ENCODE peak calls at places on chromosomes 1 and 21, in eight cellular contexts. P, Z, E, G, F, H, I and A are unnamed samples.

GRCh38 chr1:245969274-245969673 is 537.8 kb downstream of the SMYD3 start:
- DNase-seq in P (no peak), Z (no peak), E (peak), G (no peak), F (no peak), H (peak), I (no peak), A (no peak)

GRCh38 chr1:85062425-85063026 is 14.2 kb upstream of the MCOLN3 start:
- DNase-seq in P (no peak), Z (no peak), E (no peak), G (no peak), F (no peak), H (no peak), I (no peak), A (no peak)

GRCh38 chr1:165936542-165936941 is 109.1 kb downstream of the UCK2 start:
- DNase-seq in P (no peak), Z (no peak), E (peak), G (no peak), F (no peak), H (no peak), I (no peak), A (no peak)

GRCh38 chr1:9589719-9590157 is 1.0 kb downstream of the TMEM201 start:
- DNase-seq in P (no peak), Z (no peak), E (peak), G (no peak), F (no peak), H (no peak), I (no peak), A (no peak)

GRCh38 chr1:109786531-109787021 is 22.9 kb upstream of the EPS8L3 start:
- DNase-seq in P (peak), Z (peak), E (no peak), G (no peak), F (no peak), H (no peak), I (peak), A (peak)

GRCh38 chr1:38786040-38786436 is 73.5 kb downstream of the RRAGC start:
- DNase-seq in P (no peak), Z (no peak), E (no peak), G (no peak), F (no peak), H (no peak), I (no peak), A (no peak)

GRCh38 chr1:117681093-117681950 is 75.5 kb downstream of the TENT5C start:
- DNase-seq in P (no peak), Z (no peak), E (no peak), G (no peak), F (peak), H (no peak), I (no peak), A (no peak)

GRCh38 chr1:37945743-37946702 is 830 bp downstream of the INPP5B start:
- DNase-seq in P (peak), Z (peak), E (peak), G (peak), F (no peak), H (peak), I (peak), A (peak)

GRCh38 chr1:94998128-94998527 is 71.2 kb upstream of the CNN3 start:
- DNase-seq in P (no peak), Z (no peak), E (no peak), G (no peak), F (no peak), H (no peak), I (no peak), A (no peak)

GRCh38 chr1:154883919-154884867 is 14.1 kb upstream of the KCNN3 start:
- DNase-seq in P (no peak), Z (no peak), E (no peak), G (no peak), F (peak), H (no peak), I (no peak), A (no peak)

GRCh38 chr1:18583326-18583941 is 47.2 kb upstream of the PAX7 start:
- DNase-seq in P (peak), Z (peak), E (no peak), G (no peak), F (no peak), H (no peak), I (no peak), A (no peak)

GRCh38 chr1:116147972-116148371 is 36.8 kb downstream of the MAB21L3 start:
- DNase-seq in P (no peak), Z (no peak), E (peak), G (no peak), F (peak), H (no peak), I (no peak), A (no peak)

GRCh38 chr21:35399002-35399401 is 349.9 kb upstream of the RUNX1 start:
- DNase-seq in P (no peak), Z (no peak), E (peak), G (no peak), F (no peak), H (no peak), I (no peak), A (no peak)

GRCh38 chr1:34825455-34826081 is 32.8 kb downstream of the GJA4 start:
- DNase-seq in P (peak), Z (peak), E (no peak), G (no peak), F (no peak), H (no peak), I (peak), A (no peak)

GRCh38 chr1:48776400-48777218 is at the start of gene BEND5:
- DNase-seq in P (peak), Z (peak), E (peak), G (no peak), F (no peak), H (peak), I (peak), A (peak)

GRCh38 chr1:205274041-205274691 is 46.4 kb downstream of the TMCC2 start:
- DNase-seq in P (no peak), Z (no peak), E (no peak), G (no peak), F (no peak), H (no peak), I (no peak), A (no peak)

GRCh38 chr1:62601412-62601971 is 4.2 kb downstream of the ANGPTL3 start:
- DNase-seq in P (no peak), Z (no peak), E (peak), G (no peak), F (no peak), H (peak), I (no peak), A (no peak)

GRCh38 chr1:6101826-6102225 is 56.1 kb downstream of the KCNAB2 start:
- DNase-seq in P (no peak), Z (no peak), E (no peak), G (no peak), F (no peak), H (no peak), I (peak), A (no peak)

GRCh38 chr1:198876371-198876871 is 237.6 kb downstream of the PTPRC start:
- DNase-seq in P (no peak), Z (no peak), E (peak), G (no peak), F (no peak), H (no peak), I (no peak), A (no peak)

GRCh38 chr1:92754000-92754787 is 30.7 kb downstream of the EVI5 start:
- DNase-seq in P (no peak), Z (no peak), E (peak), G (no peak), F (no peak), H (peak), I (no peak), A (no peak)

GRCh38 chr1:36516372-36517018 is 33.8 kb upstream of the CSF3R start:
- DNase-seq in P (peak), Z (peak), E (peak), G (no peak), F (no peak), H (no peak), I (peak), A (no peak)

GRCh38 chr1:53710584-53710983 is 28.4 kb downstream of the GLIS1 start:
- DNase-seq in P (no peak), Z (no peak), E (no peak), G (no peak), F (no peak), H (no peak), I (no peak), A (no peak)

GRCh38 chr1:59705849-59706599 is 108.7 kb upstream of the HOOK1 start:
- DNase-seq in P (no peak), Z (no peak), E (peak), G (no peak), F (no peak), H (peak), I (no peak), A (peak)

GRCh38 chr1:210739627-210740026 is 394.3 kb downstream of the KCNH1 start:
- DNase-seq in P (no peak), Z (no peak), E (peak), G (no peak), F (no peak), H (no peak), I (no peak), A (no peak)

GRCh38 chr1:111030590-111030989 is 66.9 kb upstream of the LRIF1 start:
- DNase-seq in P (no peak), Z (no peak), E (peak), G (no peak), F (no peak), H (peak), I (no peak), A (no peak)

GRCh38 chr1:174830019-174830418 is 169.7 kb upstream of the CACYBP start:
- DNase-seq in P (no peak), Z (no peak), E (no peak), G (no peak), F (no peak), H (no peak), I (no peak), A (no peak)

GRCh38 chr1:53600486-53600885 is 138.5 kb downstream of the GLIS1 start:
- DNase-seq in P (no peak), Z (no peak), E (no peak), G (no peak), F (no peak), H (no peak), I (no peak), A (no peak)

GRCh38 chr1:212686591-212686990 is 13.0 kb downstream of the BATF3 start:
- DNase-seq in P (no peak), Z (no peak), E (no peak), G (no peak), F (no peak), H (no peak), I (no peak), A (no peak)

GRCh38 chr1:193658711-193659110 is 472.3 kb upstream of the B3GALT2 start:
- DNase-seq in P (no peak), Z (no peak), E (no peak), G (no peak), F (no peak), H (no peak), I (no peak), A (no peak)

GRCh38 chr1:82646336-82646735 is 845.6 kb downstream of the ADGRL2 start:
- DNase-seq in P (no peak), Z (no peak), E (no peak), G (no peak), F (no peak), H (no peak), I (no peak), A (no peak)

GRCh38 chr1:247102381-247102780 is 1.8 kb downstream of the ZNF669 start:
- DNase-seq in P (no peak), Z (no peak), E (peak), G (no peak), F (no peak), H (no peak), I (no peak), A (no peak)
- H3K4me3 ChIP-seq in P (no peak), Z (no peak), E (no peak), G (no peak), F (no peak), H (peak), I (no peak), A (no peak)

DNA sequence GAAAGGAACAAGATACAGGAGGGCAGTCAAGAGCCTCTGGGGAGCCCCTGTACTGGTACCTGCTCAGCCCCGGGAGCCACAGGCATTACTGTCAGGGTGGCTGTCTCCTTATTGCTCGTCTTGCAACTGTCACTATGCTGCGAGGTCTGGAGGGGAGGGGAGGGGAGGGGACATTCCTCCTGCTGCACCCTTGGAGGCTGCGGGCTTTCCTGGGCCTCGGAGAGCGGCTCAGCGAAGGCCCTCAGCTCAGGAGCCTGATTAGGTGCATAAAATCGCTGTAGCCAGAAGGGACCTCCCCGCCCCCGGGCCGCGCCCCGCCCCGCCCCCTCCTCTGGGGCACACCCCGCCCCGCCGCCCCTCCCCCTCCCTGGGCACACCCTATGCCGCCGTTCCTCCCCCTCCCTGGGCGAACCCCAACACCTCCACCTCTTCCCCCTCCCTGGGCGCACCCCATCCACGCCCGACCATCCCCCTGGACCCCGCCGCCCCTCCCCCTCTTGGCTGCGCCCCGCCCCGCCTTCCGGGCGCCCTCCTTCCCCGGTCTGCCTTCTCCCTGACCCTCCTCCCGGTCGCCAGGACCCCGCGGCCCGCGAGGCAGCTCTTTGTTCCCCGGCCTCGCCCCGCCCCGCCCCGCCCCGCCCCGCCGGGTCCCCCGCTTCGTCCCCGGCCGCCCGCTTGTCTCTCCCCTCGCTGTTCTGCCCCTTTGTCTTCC is 35.5 kb downstream of the CACHD1 start:
- DNase-seq in P (peak), Z (peak), E (no peak), G (no peak), F (no peak), H (no peak), I (peak), A (peak)
- H3K27ac ChIP-seq in P (peak), Z (no peak), E (no peak), G (no peak), F (peak), H (no peak), I (peak), A (peak)

GRCh38 chr1:8259498-8260290 is 58.2 kb upstream of the SLC45A1 start:
- DNase-seq in P (no peak), Z (peak), E (peak), G (no peak), F (no peak), H (peak), I (peak), A (peak)
- H3K4me3 ChIP-seq in P (no peak), Z (no peak), E (no peak), G (peak), F (no peak), H (peak), I (no peak), A (no peak)

DNA sequence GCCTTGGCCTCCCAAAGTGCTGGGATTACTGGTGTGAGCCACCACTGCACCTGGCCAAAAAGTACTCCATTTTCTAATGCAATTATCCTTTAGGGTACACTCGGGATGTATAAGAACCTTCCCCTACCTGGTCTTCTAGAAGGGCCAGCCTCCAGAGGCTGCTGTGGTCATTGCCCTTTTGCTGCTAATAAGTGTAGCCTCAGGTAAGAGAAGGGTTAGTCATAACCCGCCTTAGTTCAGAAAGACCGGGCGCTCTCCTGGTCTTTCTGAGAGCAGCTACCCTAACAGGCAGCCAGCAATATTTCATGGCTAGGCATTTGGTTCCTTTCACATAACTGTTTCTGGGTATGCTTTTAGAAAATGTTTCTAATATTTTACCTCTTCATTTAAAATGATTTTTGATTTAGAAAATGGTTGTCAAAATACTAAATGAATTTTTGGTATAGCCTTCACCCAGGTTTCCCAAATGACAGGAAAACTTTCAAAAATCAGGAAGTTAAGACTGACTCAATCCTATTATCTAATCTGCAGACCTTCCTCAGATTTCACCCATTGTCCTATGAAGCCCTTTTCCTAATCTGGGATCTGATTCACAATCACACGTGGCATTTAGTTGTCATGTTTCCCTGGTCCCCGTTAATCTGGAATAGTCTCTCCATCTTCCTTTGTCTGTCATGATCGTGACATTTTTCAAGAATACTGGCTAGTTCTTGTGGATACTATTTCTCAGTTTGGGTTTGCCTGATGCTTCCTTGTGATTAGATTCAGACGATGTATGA is 479.0 kb downstream of the SIPA1L2 start:
- DNase-seq in P (no peak), Z (no peak), E (no peak), G (no peak), F (no peak), H (no peak), I (no peak), A (no peak)
- H3K27ac ChIP-seq in P (no peak), Z (no peak), E (no peak), G (no peak), F (no peak), H (no peak), I (no peak), A (no peak)

GRCh38 chr1:10650591-10651216 is 145.7 kb downstream of the CASZ1 start:
- DNase-seq in P (no peak), Z (no peak), E (no peak), G (no peak), F (no peak), H (no peak), I (no peak), A (no peak)

GRCh38 chr1:10653370-10654125 is 142.9 kb downstream of the CASZ1 start:
- DNase-seq in P (no peak), Z (no peak), E (no peak), G (no peak), F (no peak), H (no peak), I (no peak), A (no peak)

GRCh38 chr1:10651377-10651776 is 145.1 kb downstream of the CASZ1 start:
- DNase-seq in P (no peak), Z (no peak), E (peak), G (no peak), F (no peak), H (no peak), I (peak), A (no peak)

GRCh38 chr1:10652626-10653025 is 143.8 kb downstream of the CASZ1 start:
- DNase-seq in P (no peak), Z (no peak), E (no peak), G (no peak), F (no peak), H (no peak), I (no peak), A (no peak)

GRCh38 chr1:10651793-10652192 is 144.7 kb downstream of the CASZ1 start:
- DNase-seq in P (no peak), Z (no peak), E (no peak), G (no peak), F (no peak), H (no peak), I (peak), A (no peak)
- H3K4me3 ChIP-seq in P (no peak), Z (no peak), E (no peak), G (no peak), F (no peak), H (no peak), I (no peak), A (no peak)

GRCh38 chr1:150863765-150864164 is 12.6 kb downstream of the ARNT start:
- DNase-seq in P (no peak), Z (no peak), E (no peak), G (no peak), F (no peak), H (no peak), I (no peak), A (no peak)
- H3K27ac ChIP-seq in P (no peak), Z (no peak), E (no peak), G (no peak), F (no peak), H (no peak), I (no peak), A (no peak)

GRCh38 chr1:201944639-201945038 is 1.7 kb downstream of the LMOD1 start:
- DNase-seq in P (no peak), Z (no peak), E (no peak), G (no peak), F (no peak), H (no peak), I (no peak), A (no peak)

GRCh38 chr1:201944002-201944401 is 2.3 kb downstream of the LMOD1 start:
- DNase-seq in P (no peak), Z (no peak), E (no peak), G (no peak), F (no peak), H (no peak), I (no peak), A (no peak)

GRCh38 chr1:201941420-201942128 is 4.8 kb downstream of the LMOD1 start:
- DNase-seq in P (no peak), Z (peak), E (no peak), G (no peak), F (no peak), H (no peak), I (no peak), A (peak)

GRCh38 chr1:201939271-201939973 is 6.9 kb downstream of the LMOD1 start:
- DNase-seq in P (no peak), Z (no peak), E (no peak), G (no peak), F (no peak), H (no peak), I (no peak), A (no peak)

DNA sequence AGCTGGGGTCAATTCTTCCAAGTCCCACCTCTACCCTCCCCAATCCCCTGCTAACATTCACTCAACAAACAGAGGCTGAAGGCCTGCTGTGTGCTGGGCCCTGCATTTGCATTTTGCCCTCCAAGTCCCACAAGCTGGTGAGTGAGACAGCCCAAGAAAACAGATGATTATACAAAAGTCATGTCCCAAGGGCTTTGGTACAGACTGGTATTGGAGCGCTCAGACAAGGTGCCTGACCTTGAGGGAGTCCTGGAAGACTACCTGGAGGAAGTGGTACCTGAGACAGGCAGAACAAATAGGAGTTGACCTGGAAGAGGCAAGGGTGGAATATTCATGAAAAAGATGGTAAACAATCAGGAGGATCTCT is 4.2 kb downstream of the LMOD1 start:
- DNase-seq in P (no peak), Z (no peak), E (no peak), G (no peak), F (no peak), H (no peak), I (no peak), A (no peak)
- H3K4me3 ChIP-seq in P (peak), Z (peak), E (no peak), G (peak), F (peak), H (no peak), I (peak), A (peak)

DNA sequence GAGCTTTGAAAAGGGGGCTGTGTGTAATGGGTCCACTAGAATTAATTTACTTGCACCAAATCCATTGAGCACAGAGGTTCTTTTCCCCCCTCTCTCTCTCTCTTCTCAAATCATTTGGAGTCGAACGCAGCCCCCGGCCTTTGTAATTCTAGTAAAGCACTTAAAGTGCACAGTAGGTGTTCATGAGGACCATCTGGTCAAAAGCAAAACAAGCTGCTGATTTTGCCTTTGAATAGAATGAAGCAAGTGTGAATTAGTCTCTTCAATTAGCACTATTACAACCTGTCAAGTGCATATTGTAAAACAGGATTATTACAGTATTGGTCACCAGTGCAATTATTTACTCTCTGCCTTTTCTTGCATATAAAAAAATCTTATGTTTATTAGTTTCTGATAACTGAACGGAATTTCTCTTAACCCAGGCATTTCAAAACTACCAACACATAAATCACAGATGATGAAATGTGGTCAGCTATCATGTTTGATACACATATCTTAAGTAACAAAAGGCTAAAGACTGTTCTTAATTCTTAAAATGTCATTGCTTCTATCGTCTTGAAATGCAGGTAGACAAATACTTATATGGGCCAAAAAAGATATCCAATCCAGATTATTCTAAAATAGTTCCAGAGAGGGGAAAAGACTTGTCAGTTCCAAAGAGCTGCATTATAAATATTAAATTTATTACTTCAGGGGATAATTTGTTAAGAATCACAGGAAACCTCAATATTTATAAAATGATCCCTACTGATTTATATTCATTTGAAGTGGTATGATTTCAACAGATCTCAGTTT is 259.6 kb downstream of the FAF1 start:
- DNase-seq in P (no peak), Z (no peak), E (peak), G (no peak), F (no peak), H (no peak), I (no peak), A (no peak)
- H3K27ac ChIP-seq in P (no peak), Z (no peak), E (no peak), G (no peak), F (no peak), H (no peak), I (no peak), A (no peak)